ENCODE peak calls at places on chromosomes 13 and 19, in five cellular contexts. One of them, this sample, is unnamed.
A peak's percentile ranks its signal among the peaks of the same experiment; 100 is the strongest.

GRCh38 chr19:43725468-43725867 is 9.6 kb downstream of the IRGC start:
- DNase-seq in stimulated activated CD4-positive, alpha-beta T cell treated with anti-CD3 and anti-CD28 coated beads, Interleukin-2, amount 100 ng/mL, for 24 hours: no peak
- DNase-seq in heart right ventricle: no peak
- DNase-seq in T-helper 1 cell: no peak
- DNase-seq in H54: no peak
- DNase-seq in this sample: no peak

GRCh38 chr19:38277549-38277948 is 13.2 kb downstream of the SPINT2 start:
- DNase-seq in stimulated activated CD4-positive, alpha-beta T cell treated with anti-CD3 and anti-CD28 coated beads, Interleukin-2, amount 100 ng/mL, for 24 hours: no peak
- DNase-seq in heart right ventricle: no peak
- DNase-seq in T-helper 1 cell: no peak
- DNase-seq in H54: no peak
- DNase-seq in this sample: no peak

GRCh38 chr13:98284677-98285076 is 107.6 kb upstream of the RNF113B start:
- DNase-seq in stimulated activated CD4-positive, alpha-beta T cell treated with anti-CD3 and anti-CD28 coated beads, Interleukin-2, amount 100 ng/mL, for 24 hours: no peak
- DNase-seq in heart right ventricle: no peak
- DNase-seq in T-helper 1 cell: no peak
- DNase-seq in H54: no peak
- DNase-seq in this sample: no peak

GRCh38 chr13:78806457-78806856 is 147.5 kb upstream of the OBI1 start:
- DNase-seq in stimulated activated CD4-positive, alpha-beta T cell treated with anti-CD3 and anti-CD28 coated beads, Interleukin-2, amount 100 ng/mL, for 24 hours: no peak
- DNase-seq in heart right ventricle: no peak
- DNase-seq in T-helper 1 cell: no peak
- DNase-seq in H54: no peak
- DNase-seq in this sample: no peak

GRCh38 chr13:106033634-106034033 is 501.8 kb downstream of the EFNB2 start:
- DNase-seq in stimulated activated CD4-positive, alpha-beta T cell treated with anti-CD3 and anti-CD28 coated beads, Interleukin-2, amount 100 ng/mL, for 24 hours: no peak
- DNase-seq in heart right ventricle: no peak
- DNase-seq in T-helper 1 cell: no peak
- DNase-seq in H54: no peak
- DNase-seq in this sample: no peak

GRCh38 chr13:94198666-94199065 is 280.8 kb downstream of the DCT start:
- DNase-seq in stimulated activated CD4-positive, alpha-beta T cell treated with anti-CD3 and anti-CD28 coated beads, Interleukin-2, amount 100 ng/mL, for 24 hours: no peak
- DNase-seq in heart right ventricle: no peak
- DNase-seq in T-helper 1 cell: no peak
- DNase-seq in H54: no peak
- DNase-seq in this sample: no peak

GRCh38 chr13:45333973-45334922 is 6.7 kb downstream of the TPT1 start:
- DNase-seq in stimulated activated CD4-positive, alpha-beta T cell treated with anti-CD3 and anti-CD28 coated beads, Interleukin-2, amount 100 ng/mL, for 24 hours: no peak
- DNase-seq in heart right ventricle: no peak
- DNase-seq in T-helper 1 cell: peak; percentile 32
- DNase-seq in H54: no peak
- DNase-seq in this sample: no peak

GRCh38 chr19:40285353-40286234 is 449 bp upstream of the AKT2 start:
- DNase-seq in stimulated activated CD4-positive, alpha-beta T cell treated with anti-CD3 and anti-CD28 coated beads, Interleukin-2, amount 100 ng/mL, for 24 hours: peak; percentile 96
- DNase-seq in heart right ventricle: peak; percentile 98
- DNase-seq in T-helper 1 cell: peak; percentile 98
- DNase-seq in H54: peak; percentile 98
- DNase-seq in this sample: peak; percentile 95

GRCh38 chr13:64551755-64552154 is 2678.4 kb downstream of the PCDH9 start:
- DNase-seq in stimulated activated CD4-positive, alpha-beta T cell treated with anti-CD3 and anti-CD28 coated beads, Interleukin-2, amount 100 ng/mL, for 24 hours: no peak
- DNase-seq in heart right ventricle: no peak
- DNase-seq in T-helper 1 cell: no peak
- DNase-seq in H54: no peak
- DNase-seq in this sample: no peak